ENCODE peak calls at places on chromosomes 6 and 20, in ten cellular contexts. H is right atrium auricular region, Y is HCT116, I is adrenal gland, M is BE2C, U is upper lobe of right lung, W is pancreas, Q is breast epithelium, X is cardiac muscle cell, A is endothelial cell of umbilical vein. P is an unnamed sample.

GRCh38 chr20:63179876-63180275 is 36.1 kb downstream of the YTHDF1 start:
- DNase-seq in Q (no peak), W (no peak), X (no peak), A (no peak), H (no peak), U (no peak), Y (no peak), I (no peak), M (no peak), P (no peak)

GRCh38 chr6:101543796-101544195 is 150.3 kb downstream of the GRIK2 start:
- DNase-seq in U (no peak), I (no peak), W (no peak), X (no peak), M (no peak), Y (no peak), Q (no peak), H (no peak), A (no peak), P (no peak)

GRCh38 chr6:20711518-20711917 is 177.3 kb downstream of the CDKAL1 start:
- DNase-seq in W (no peak), H (no peak), Q (no peak), I (no peak), M (no peak), Y (no peak), X (peak; percentile 65), U (no peak), A (peak; percentile 67), P (no peak)

GRCh38 chr6:111925296-111925695 is 52.0 kb upstream of the FYN start:
- DNase-seq in M (no peak), Q (no peak), A (peak; percentile 59), I (no peak), H (no peak), W (no peak), Y (no peak), X (peak; percentile 62), U (no peak), P (no peak)

GRCh38 chr6:100257661-100258395 is 206.9 kb downstream of the SIM1 start:
- DNase-seq in W (no peak), H (no peak), M (no peak), X (peak; percentile 81), A (peak; percentile 75), Y (peak; percentile 7), U (no peak), Q (no peak), I (no peak), P (no peak)

GRCh38 chr6:131631625-131632284 is 3.7 kb upstream of the MED23 start:
- DNase-seq in H (no peak), A (no peak), X (no peak), Y (no peak), U (no peak), I (no peak), Q (no peak), W (no peak), M (no peak), P (no peak)

GRCh38 chr6:130033999-130034814 is 15.8 kb downstream of the L3MBTL3 start:
- DNase-seq in U (no peak), M (no peak), Y (peak; percentile 79), H (no peak), W (no peak), Q (no peak), X (peak; percentile 79), I (peak; percentile 83), A (peak; percentile 58), P (no peak)

GRCh38 chr20:57439993-57440392 is 48.8 kb downstream of the RBM38 start:
- DNase-seq in W (no peak), I (no peak), Q (no peak), A (no peak), M (no peak), X (no peak), Y (no peak), H (no peak), U (no peak), P (no peak)

GRCh38 chr20:17888044-17888443 is 80.5 kb downstream of the SNX5 start:
- DNase-seq in Q (no peak), A (no peak), X (no peak), W (no peak), M (no peak), Y (peak; percentile 32), I (no peak), U (no peak), H (no peak), P (no peak)

GRCh38 chr20:23349338-23350006 is 1.1 kb upstream of the NXT1 start:
- DNase-seq in U (no peak), M (no peak), Y (no peak), W (no peak), Q (no peak), X (no peak), A (no peak), I (no peak), H (no peak), P (no peak)

DNA sequence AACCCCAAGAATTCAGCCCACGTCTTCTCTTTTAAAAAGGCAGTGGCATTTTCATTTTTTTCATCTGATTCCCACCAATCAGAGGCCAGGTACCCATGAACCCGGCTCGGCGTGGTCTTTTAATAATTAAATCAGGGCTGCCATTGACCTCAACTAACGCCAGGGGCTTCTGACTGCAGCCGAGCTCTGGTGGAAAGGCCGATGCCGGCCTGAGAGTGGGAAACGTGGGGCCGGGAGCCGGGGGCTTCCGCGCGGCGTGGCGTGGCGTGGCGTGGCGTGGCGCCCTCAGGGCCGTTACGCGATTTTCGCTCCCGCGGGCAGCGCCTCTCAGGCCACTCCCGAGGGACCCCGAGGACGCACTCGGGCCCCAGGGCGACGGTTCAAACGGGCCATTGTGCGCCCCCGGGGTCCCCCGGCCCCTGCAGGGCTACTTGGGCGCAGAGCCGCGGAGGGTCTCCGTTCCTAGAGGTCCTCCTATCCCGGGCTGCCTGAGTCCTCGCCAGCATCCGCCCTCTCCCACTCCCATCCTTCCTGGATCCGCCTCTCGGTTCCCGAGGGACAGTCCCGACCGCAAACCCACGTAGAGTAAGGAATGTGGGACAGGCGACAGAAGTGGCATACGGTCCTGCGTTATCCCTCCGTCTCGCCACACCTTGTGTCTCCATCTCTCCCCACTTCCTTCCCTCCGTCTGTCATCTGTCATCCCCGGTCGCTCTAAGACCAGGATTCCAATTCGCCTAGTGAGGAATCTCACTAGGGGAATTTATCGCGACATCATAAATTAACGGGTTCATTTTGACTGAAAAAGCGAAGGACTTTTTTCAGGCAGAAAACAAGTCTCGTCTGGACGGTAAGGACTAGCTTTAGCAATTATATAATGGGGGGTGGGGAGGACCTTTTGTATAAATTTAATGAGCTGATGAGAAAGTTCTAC is 876 bp upstream of the TBPL1 start:
- DNase-seq in Y (peak; percentile 49), H (peak; percentile 64), X (peak; percentile 81), A (peak; percentile 81), W (peak; percentile 54), M (peak; percentile 75), I (peak; percentile 55), Q (no peak), U (peak; percentile 76), P (peak; percentile 13)
- TF ChIP-seq CTCF in Y (peak; percentile 39), H (peak; percentile 53), X (peak; percentile 43), A (peak; percentile 34), W (no peak), M (peak; percentile 32), I (peak; percentile 48), Q (peak; percentile 24), U (peak; percentile 51), P (peak; percentile 13)

GRCh38 chr20:34475979-34476736 is 40.1 kb upstream of the DYNLRB1 start:
- DNase-seq in W (peak; percentile 46), U (peak; percentile 78), I (peak; percentile 64), H (no peak), M (peak; percentile 60), X (peak; percentile 52), Y (no peak), Q (no peak), A (peak; percentile 51), P (no peak)

GRCh38 chr20:34485068-34485634 is 31.1 kb upstream of the DYNLRB1 start:
- DNase-seq in U (no peak), W (no peak), M (no peak), Y (no peak), H (no peak), I (no peak), Q (no peak), A (no peak), X (no peak), P (no peak)

GRCh38 chr20:34479627-34480026 is 36.6 kb upstream of the DYNLRB1 start:
- DNase-seq in U (no peak), Q (no peak), M (no peak), H (no peak), I (no peak), A (no peak), Y (no peak), W (no peak), X (no peak), P (no peak)
- H3K9me3 ChIP-seq in U (no peaks in the 10 kb centered on the region), Q (no peaks in the 10 kb centered on the region), M (no peaks in the 10 kb centered on the region), H (no peaks in the 10 kb centered on the region), I (no peaks in the 10 kb centered on the region), A (no peaks in the 10 kb centered on the region), Y (peaks cover 4% of the 10 kb centered on the region), W (no peaks in the 10 kb centered on the region), X (no peaks in the 10 kb centered on the region), P (no peaks in the 10 kb centered on the region)

DNA sequence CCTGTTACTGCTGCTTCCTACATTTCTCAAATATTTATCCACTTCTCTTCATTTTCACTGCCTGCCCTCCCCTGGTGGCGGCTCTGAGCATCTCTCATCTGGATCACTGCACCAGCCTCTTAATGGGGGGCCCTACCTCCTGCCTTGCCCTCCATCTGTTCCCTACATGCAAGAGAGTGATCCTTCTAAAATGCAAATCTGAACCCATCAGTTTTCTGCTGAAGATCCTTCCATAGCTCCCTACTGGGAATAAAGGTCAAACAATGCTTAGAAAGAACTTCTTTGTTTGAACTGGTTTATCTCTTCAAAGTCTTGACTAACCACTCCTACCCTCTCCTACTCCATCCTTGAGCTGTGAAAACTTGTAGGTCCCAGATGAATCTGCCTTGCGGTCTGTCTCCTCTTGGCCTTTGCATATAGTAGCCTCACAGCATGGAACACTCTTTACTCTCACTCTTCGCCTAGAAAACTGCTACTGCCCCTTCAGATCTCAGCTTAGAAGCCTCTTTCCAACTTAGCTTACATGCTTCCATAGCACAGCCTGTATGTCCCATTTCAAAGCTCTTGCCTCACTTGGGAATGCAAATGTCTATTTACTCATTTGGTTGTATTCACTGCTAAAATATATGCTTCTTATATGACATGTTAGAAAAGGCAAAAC is 119.3 kb downstream of the QRSL1 start:
- DNase-seq in H (no peak), Y (no peak), A (no peak), Q (no peak), X (no peak), M (no peak), I (no peak), U (no peak), W (no peak), P (no peak)
- TF ChIP-seq CTCF in H (no peak), Y (peak; percentile 40), A (no peak), Q (no peak), X (no peak), M (no peak), I (no peak), U (no peak), W (no peak), P (no peak)

GRCh38 chr20:60648556-60648955 is 603.5 kb upstream of the CDH4 start:
- DNase-seq in M (no peak), W (no peak), Y (no peak), X (no peak), H (no peak), Q (no peak), A (no peak), I (no peak), U (no peak), P (no peak)
- H3K9me3 ChIP-seq in M (no peaks in the 10 kb centered on the region), W (no peaks in the 10 kb centered on the region), Y (peaks cover 34% of the 10 kb centered on the region), X (no peaks in the 10 kb centered on the region), H (no peaks in the 10 kb centered on the region), Q (no peaks in the 10 kb centered on the region), A (peaks cover 11% of the 10 kb centered on the region), I (no peaks in the 10 kb centered on the region), U (no peaks in the 10 kb centered on the region), P (peaks cover 7% of the 10 kb centered on the region)

DNA sequence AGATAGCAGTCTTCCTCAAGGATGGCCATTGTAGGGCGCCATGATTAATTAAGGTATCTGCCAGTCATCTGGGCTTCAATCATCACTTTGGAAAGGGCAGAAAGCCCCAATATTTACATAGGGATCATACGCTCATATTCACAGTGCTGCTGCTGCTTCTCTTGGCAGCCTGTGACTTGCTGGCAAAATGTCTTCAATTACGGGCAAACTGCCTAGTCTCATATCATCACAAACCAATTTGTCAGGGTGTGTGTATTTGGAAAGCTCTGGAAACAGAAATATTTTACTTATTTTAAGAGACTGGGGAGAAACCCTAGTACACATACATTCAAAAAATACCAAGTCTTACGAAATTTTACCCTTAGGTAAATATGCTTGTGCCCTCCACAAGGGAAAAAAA is 77.6 kb downstream of the SAMD5 start:
- DNase-seq in I (peak; percentile 50), A (no peak), H (no peak), U (no peak), Q (no peak), M (no peak), W (no peak), X (peak; percentile 67), Y (no peak), P (no peak)
- TF ChIP-seq CTCF in I (no peak), A (no peak), H (no peak), U (no peak), Q (no peak), M (no peak), W (no peak), X (no peak), Y (no peak), P (no peak)